ENCODE peak calls at places on chromosomes 16 and 17, in six cellular contexts. G is astrocyte, L is fibroblast of lung, J is PC-3, N is neural progenitor cell, D is mesenchymal stem cell. X is an unnamed sample. For H3K9me3, the result is how much of the 10 kb centered on the place peaks cover.

GRCh38 chr16:13021996-13022395 is 120.6 kb downstream of the SHISA9 start:
- DNase-seq in G (no peak), L (no peak), J (peak), N (no peak), D (no peak), X (no peak)

GRCh38 chr17:76080207-76080933 is 1.4 kb downstream of the ZACN start:
- DNase-seq in G (no peak), L (no peak), J (no peak), N (peak), D (no peak), X (peak)

GRCh38 chr17:6279659-6280058 is 155.3 kb downstream of the AIPL1 start:
- DNase-seq in G (no peak), L (no peak), J (peak), N (peak), D (no peak), X (no peak)

GRCh38 chr16:10736926-10737625 is 6.6 kb upstream of the NUBP1 start:
- DNase-seq in G (peak), L (peak), J (peak), N (peak), D (peak), X (no peak)

GRCh38 chr16:76639685-76640289 is 362.6 kb downstream of the CNTNAP4 start:
- DNase-seq in G (no peak), L (peak), J (peak), N (peak), D (peak), X (no peak)

GRCh38 chr17:37834168-37834567 is 89.3 kb upstream of the HNF1B start:
- DNase-seq in G (no peak), L (no peak), J (no peak), N (no peak), D (no peak), X (no peak)

GRCh38 chr17:38980455-38981217 is 13.4 kb upstream of the FBXO47 start:
- DNase-seq in G (peak), L (peak), J (no peak), N (no peak), D (peak), X (no peak)

GRCh38 chr17:7440113-7440822 is 956 bp downstream of the FGF11 start:
- DNase-seq in G (no peak), L (no peak), J (peak), N (peak), D (peak), X (peak)

GRCh38 chr16:4376126-4376819 is 4.6 kb downstream of the VASN start:
- DNase-seq in G (peak), L (peak), J (peak), N (peak), D (no peak), X (peak)

GRCh38 chr17:73048170-73048569 is 44.3 kb downstream of the SLC39A11 start:
- DNase-seq in G (no peak), L (no peak), J (no peak), N (no peak), D (no peak), X (no peak)

GRCh38 chr17:63626551-63627228 is 4.5 kb downstream of the MAP3K3 start:
- DNase-seq in G (peak), L (peak), J (peak), N (no peak), D (peak), X (no peak)

GRCh38 chr16:2787961-2788360 is 601 bp upstream of the PRSS33 start:
- DNase-seq in G (no peak), L (no peak), J (no peak), N (no peak), D (no peak), X (no peak)

GRCh38 chr16:1863681-1864460 is 8.1 kb downstream of the MEIOB start:
- DNase-seq in G (no peak), L (peak), J (peak), N (peak), D (peak), X (no peak)

GRCh38 chr17:68089881-68090280 is 54.3 kb downstream of the KPNA2 start:
- DNase-seq in G (peak), L (peak), J (peak), N (no peak), D (peak), X (no peak)

GRCh38 chr16:66427451-66427860 is 361 bp downstream of the BEAN1 start:
- DNase-seq in G (no peak), L (no peak), J (no peak), N (no peak), D (no peak), X (no peak)

GRCh38 chr16:58883131-58883530 is 149.0 kb upstream of the GOT2 start:
- DNase-seq in G (no peak), L (no peak), J (no peak), N (no peak), D (no peak), X (no peak)

GRCh38 chr16:35144212-35144932 is 1685.0 kb downstream of the TP53TG3F start:
- DNase-seq in G (no peak), L (no peak), J (no peak), N (no peak), D (no peak), X (no peak)

GRCh38 chr16:35142809-35143192 is 1683.4 kb downstream of the TP53TG3F start:
- DNase-seq in G (no peak), L (no peak), J (no peak), N (no peak), D (no peak), X (no peak)

GRCh38 chr16:35142147-35142808 is 1682.9 kb downstream of the TP53TG3F start:
- DNase-seq in G (no peak), L (no peak), J (no peak), N (no peak), D (no peak), X (no peak)

GRCh38 chr16:35140293-35140986 is 1681.0 kb downstream of the TP53TG3F start:
- DNase-seq in G (no peak), L (no peak), J (no peak), N (no peak), D (no peak), X (no peak)

GRCh38 chr16:35141303-35141702 is 1681.9 kb downstream of the TP53TG3F start:
- DNase-seq in G (no peak), L (no peak), J (no peak), N (no peak), D (no peak), X (no peak)
- H3K9me3 ChIP-seq in G (under half), L (under half), J (under half), N (under half), D (under half), X (under half)

GRCh38 chr17:78818932-78819331 is 21.7 kb downstream of the USP36 start:
- DNase-seq in G (no peak), L (no peak), J (no peak), N (no peak), D (peak), X (no peak)

GRCh38 chr17:78818152-78818846 is 22.3 kb downstream of the USP36 start:
- DNase-seq in G (no peak), L (no peak), J (no peak), N (no peak), D (no peak), X (no peak)

GRCh38 chr17:78820841-78821240 is 19.8 kb downstream of the USP36 start:
- DNase-seq in G (no peak), L (no peak), J (no peak), N (no peak), D (no peak), X (no peak)

GRCh38 chr17:78820122-78820792 is 20.4 kb downstream of the USP36 start:
- DNase-seq in G (no peak), L (no peak), J (no peak), N (no peak), D (no peak), X (no peak)

DNA sequence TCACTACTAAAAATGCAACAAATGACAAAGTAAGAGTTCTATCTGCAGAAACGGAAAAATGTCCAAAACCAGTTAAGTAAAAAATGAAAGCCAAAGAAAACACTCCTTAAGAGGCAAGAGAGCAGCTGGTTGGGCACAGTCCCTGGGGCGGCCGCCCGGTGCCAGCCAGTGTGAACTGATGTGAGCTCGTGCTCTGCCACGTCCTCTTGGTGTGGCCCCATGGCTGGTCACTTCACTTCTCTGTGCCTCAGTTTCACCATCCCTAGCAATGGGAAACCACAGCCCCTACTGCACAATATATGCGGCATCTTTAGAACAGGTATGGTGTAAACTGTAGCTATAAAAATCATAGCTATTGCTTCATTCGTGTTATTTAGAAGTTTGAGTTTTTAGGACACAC is 21.2 kb downstream of the USP36 start:
- DNase-seq in G (no peak), L (no peak), J (no peak), N (no peak), D (no peak), X (no peak)
- H3K9ac ChIP-seq in G (no peak), L (no peak), J (no peak), N (no peak), D (no peak), X (no peak)

GRCh38 chr16:35711958-35712357 is 2252.5 kb downstream of the TP53TG3F start:
- DNase-seq in G (no peak), L (no peak), J (no peak), N (no peak), D (no peak), X (no peak)

GRCh38 chr16:35714665-35715064 is 2255.3 kb downstream of the TP53TG3F start:
- DNase-seq in G (no peak), L (no peak), J (no peak), N (no peak), D (no peak), X (no peak)

GRCh38 chr16:35711435-35711834 is 2252.0 kb downstream of the TP53TG3F start:
- DNase-seq in G (no peak), L (no peak), J (no peak), N (no peak), D (no peak), X (no peak)

GRCh38 chr16:35713762-35714650 is 2254.6 kb downstream of the TP53TG3F start:
- DNase-seq in G (no peak), L (no peak), J (no peak), N (no peak), D (no peak), X (no peak)
- H3K9me3 ChIP-seq in G (under half), L (under half), J (under half), N (under half), D (under half), X (under half)

GRCh38 chr16:31420037-31420436 is 8.1 kb downstream of the COX6A2 start:
- DNase-seq in G (no peak), L (no peak), J (no peak), N (no peak), D (no peak), X (no peak)

GRCh38 chr16:31421587-31421986 is 6.6 kb downstream of the COX6A2 start:
- DNase-seq in G (no peak), L (no peak), J (no peak), N (no peak), D (no peak), X (no peak)

GRCh38 chr16:31427441-31428276 is 501 bp downstream of the COX6A2 start:
- DNase-seq in G (no peak), L (no peak), J (no peak), N (no peak), D (no peak), X (peak)

GRCh38 chr16:31423241-31423640 is 4.9 kb downstream of the COX6A2 start:
- DNase-seq in G (no peak), L (no peak), J (no peak), N (no peak), D (no peak), X (no peak)

DNA sequence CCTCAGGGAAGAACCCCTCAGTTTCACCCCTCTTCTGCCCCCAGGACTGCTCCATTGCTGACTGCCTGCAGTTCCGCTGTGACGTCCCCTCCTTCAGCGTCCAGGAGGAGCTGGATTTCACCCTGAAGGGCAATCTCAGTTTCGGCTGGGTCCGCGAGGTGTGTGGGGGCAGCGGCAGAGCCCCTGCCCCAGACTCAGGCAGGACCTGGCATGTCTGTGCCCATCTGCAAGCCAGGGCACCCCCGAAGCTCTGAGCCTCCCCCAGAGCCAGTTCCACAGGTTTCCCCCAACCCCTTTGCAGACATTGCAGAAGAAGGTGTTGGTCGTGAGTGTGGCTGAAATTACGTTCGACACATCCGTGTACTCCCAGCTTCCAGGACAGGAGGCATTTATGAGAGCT is 4.4 kb downstream of the COX6A2 start:
- DNase-seq in G (no peak), L (no peak), J (no peak), N (no peak), D (no peak), X (no peak)
- H3K9ac ChIP-seq in G (no peak), L (no peak), J (no peak), N (no peak), D (no peak), X (no peak)

DNA sequence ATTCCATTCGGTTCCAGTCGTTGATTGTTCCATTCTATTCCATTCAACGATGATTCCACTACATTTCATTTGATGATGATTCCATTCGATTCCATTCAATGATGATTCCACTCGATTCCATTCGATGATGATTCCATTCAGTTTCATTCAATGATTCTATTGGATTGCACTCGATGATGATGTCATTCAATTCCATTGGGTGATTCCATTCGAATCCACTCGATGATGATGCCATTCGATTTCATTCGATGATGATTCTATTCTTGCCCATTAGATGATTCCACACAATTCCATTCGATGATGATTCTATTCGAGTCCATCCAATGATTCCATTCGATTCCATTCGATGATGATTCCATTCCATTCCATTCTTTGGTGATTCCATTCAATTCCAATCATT is 1283.7 kb downstream of the TP53TG3F start:
- DNase-seq in G (no peak), L (no peak), J (no peak), N (no peak), D (no peak), X (no peak)
- H3K9me3 ChIP-seq in G (under half), L (under half), J (under half), N (under half), D (half or more), X (half or more)

X was measured in kidney.